ENCODE peak calls at places on chromosomes 16 and 17, in six cellular contexts. V is stimulated activated CD8-positive, alpha-beta memory T cell treated with anti-CD3 and anti-CD28 coated beads, Interleukin-4, amount 100 ng/mL, for 1 hour; R is uterus; H is mammary epithelial cell; N is mucosa of descending colon; X is activated T-helper 1 cell treated with anti-CD3 and anti-CD28 coated beads, Interleukin-2, amount 50 U/mL, for 16 hours. Z is an unnamed sample.

GRCh38 chr17:253091-253846 is 71.8 kb upstream of the DOC2B start:
- DNase-seq in V (no peak), H (no peak), R (peak; percentile 8), X (no peak), N (no peak), Z (no peak)

GRCh38 chr17:63826468-63827001 is 696 bp upstream of the PSMC5 start:
- DNase-seq in H (no peak), X (no peak), R (no peak), V (no peak), N (no peak), Z (no peak)

GRCh38 chr17:78144146-78144719 is 2.0 kb upstream of the C17orf99 start:
- DNase-seq in V (no peak), R (peak; percentile 73), X (no peak), H (peak; percentile 65), N (peak; percentile 88), Z (peak; percentile 70)

GRCh38 chr17:63848834-63849689 is 6.6 kb upstream of the SMARCD2 start:
- DNase-seq in R (peak; percentile 84), X (peak; percentile 93), N (peak; percentile 94), V (peak; percentile 92), H (peak; percentile 88), Z (no peak)

GRCh38 chr16:86587487-86587886 is 9.1 kb downstream of the FOXL1 start:
- DNase-seq in X (no peak), N (no peak), R (no peak), V (no peak), H (no peak), Z (no peak)

GRCh38 chr17:43142153-43142552 is 17.0 kb upstream of the BRCA1 start:
- DNase-seq in X (no peak), V (no peak), H (no peak), N (no peak), R (no peak), Z (no peak)

GRCh38 chr16:11224894-11225676 is 30.9 kb downstream of the SOCS1 start:
- DNase-seq in R (no peak), N (peak; percentile 85), V (peak; percentile 28), H (peak; percentile 32), X (peak; percentile 28), Z (no peak)

GRCh38 chr17:39225308-39225973 is at the start of gene STAC2:
- DNase-seq in R (no peak), V (no peak), N (peak; percentile 46), H (no peak), X (no peak), Z (no peak)

GRCh38 chr17:3557768-3558583 is at the start of gene TRPV3:
- DNase-seq in R (no peak), N (peak; percentile 90), H (peak; percentile 87), V (peak; percentile 13), X (peak; percentile 50), Z (peak; percentile 80)

GRCh38 chr17:65495255-65496060 is 66.0 kb downstream of the AXIN2 start:
- DNase-seq in V (no peak), X (no peak), R (no peak), H (no peak), N (peak; percentile 58), Z (no peak)

GRCh38 chr17:30363715-30364202 is 15.0 kb upstream of the CPD start:
- DNase-seq in R (no peak), H (peak; percentile 99), X (peak; percentile 34), V (peak; percentile 44), N (peak; percentile 62), Z (peak; percentile 93)

GRCh38 chr16:6573577-6573976 is 759.1 kb upstream of the RBFOX1 start:
- DNase-seq in N (peak; percentile 47), V (no peak), H (no peak), X (no peak), R (no peak), Z (no peak)

GRCh38 chr17:80941171-80941570 is 50.5 kb upstream of the CHMP6 start:
- DNase-seq in V (no peak), X (no peak), R (peak; percentile 15), H (no peak), N (no peak), Z (no peak)

GRCh38 chr17:1423456-1424135 is 23.6 kb upstream of the YWHAE start:
- DNase-seq in X (no peak), H (no peak), N (no peak), V (no peak), R (no peak), Z (peak; percentile 11)